ENCODE peak calls at places on chromosomes 6 and 20, in seven cellular contexts. One of them, this sample, is unnamed.
A peak's percentile ranks its signal among the peaks of the same experiment; 100 is the strongest.

GRCh38 chr6:26550250-26550993 is 12.3 kb downstream of the HMGN4 start:
- DNase-seq in lung: no peak
- DNase-seq in CD4-positive, CD25-positive, alpha-beta regulatory T cell: no peak
- DNase-seq in psoas muscle: peak; percentile 64
- DNase-seq in ovary: peak; percentile 69
- DNase-seq in MG63: peak; percentile 70
- DNase-seq in A673: peak; percentile 86
- DNase-seq in this sample: peak; percentile 77

GRCh38 chr6:105733556-105734162 is 330.8 kb upstream of the PREP start:
- DNase-seq in psoas muscle: no peak
- DNase-seq in ovary: no peak
- DNase-seq in CD4-positive, CD25-positive, alpha-beta regulatory T cell: peak; percentile 35
- DNase-seq in MG63: no peak
- DNase-seq in lung: no peak
- DNase-seq in A673: peak; percentile 23
- DNase-seq in this sample: no peak

GRCh38 chr6:7758456-7758855 is 32.6 kb downstream of the BMP6 start:
- DNase-seq in psoas muscle: peak; percentile 61
- DNase-seq in CD4-positive, CD25-positive, alpha-beta regulatory T cell: no peak
- DNase-seq in MG63: peak; percentile 89
- DNase-seq in lung: no peak
- DNase-seq in A673: no peak
- DNase-seq in ovary: no peak
- DNase-seq in this sample: peak; percentile 96

GRCh38 chr6:156395276-156395675 is 381.9 kb upstream of the ARID1B start:
- DNase-seq in A673: no peak
- DNase-seq in MG63: no peak
- DNase-seq in ovary: no peak
- DNase-seq in psoas muscle: no peak
- DNase-seq in lung: no peak
- DNase-seq in CD4-positive, CD25-positive, alpha-beta regulatory T cell: peak; percentile 62
- DNase-seq in this sample: no peak

GRCh38 chr6:8230357-8230756 is 128.0 kb upstream of the EEF1E1 start:
- DNase-seq in CD4-positive, CD25-positive, alpha-beta regulatory T cell: no peak
- DNase-seq in psoas muscle: no peak
- DNase-seq in A673: no peak
- DNase-seq in lung: no peak
- DNase-seq in MG63: no peak
- DNase-seq in ovary: no peak
- DNase-seq in this sample: no peak

GRCh38 chr6:45651301-45651700 is 273.6 kb upstream of the SUPT3H start:
- DNase-seq in lung: no peak
- DNase-seq in MG63: no peak
- DNase-seq in ovary: no peak
- DNase-seq in CD4-positive, CD25-positive, alpha-beta regulatory T cell: no peak
- DNase-seq in psoas muscle: no peak
- DNase-seq in A673: no peak
- DNase-seq in this sample: no peak

GRCh38 chr6:3884007-3884745 is 35.0 kb downstream of the FAM50B start:
- DNase-seq in MG63: no peak
- DNase-seq in CD4-positive, CD25-positive, alpha-beta regulatory T cell: no peak
- DNase-seq in psoas muscle: no peak
- DNase-seq in ovary: no peak
- DNase-seq in A673: peak; percentile 52
- DNase-seq in lung: no peak
- DNase-seq in this sample: peak; percentile 51

GRCh38 chr20:10225439-10226080 is 6.9 kb downstream of the SNAP25 start:
- DNase-seq in psoas muscle: no peak
- DNase-seq in CD4-positive, CD25-positive, alpha-beta regulatory T cell: no peak
- DNase-seq in MG63: no peak
- DNase-seq in lung: no peak
- DNase-seq in A673: peak; percentile 25
- DNase-seq in ovary: no peak
- DNase-seq in this sample: peak; percentile 27

GRCh38 chr6:96015791-96016776 is at the start of gene FUT9:
- DNase-seq in lung: no peak
- DNase-seq in psoas muscle: peak; percentile 24
- DNase-seq in MG63: peak; percentile 23
- DNase-seq in ovary: no peak
- DNase-seq in CD4-positive, CD25-positive, alpha-beta regulatory T cell: no peak
- DNase-seq in A673: peak; percentile 85
- DNase-seq in this sample: no peak

GRCh38 chr20:46128310-46129151 is 10.4 kb downstream of the CD40 start:
- DNase-seq in CD4-positive, CD25-positive, alpha-beta regulatory T cell: no peak
- DNase-seq in A673: peak; percentile 41
- DNase-seq in lung: no peak
- DNase-seq in MG63: peak; percentile 23
- DNase-seq in psoas muscle: peak; percentile 63
- DNase-seq in ovary: no peak
- DNase-seq in this sample: no peak

GRCh38 chr6:20126102-20126752 is 86.0 kb downstream of the MBOAT1 start:
- DNase-seq in MG63: no peak
- DNase-seq in A673: no peak
- DNase-seq in psoas muscle: no peak
- DNase-seq in CD4-positive, CD25-positive, alpha-beta regulatory T cell: no peak
- DNase-seq in lung: no peak
- DNase-seq in ovary: no peak
- DNase-seq in this sample: no peak

GRCh38 chr6:33018904-33019303 is 9.5 kb upstream of the HLA-DOA start:
- DNase-seq in lung: peak; percentile 86
- DNase-seq in ovary: peak; percentile 34
- DNase-seq in psoas muscle: peak; percentile 65
- DNase-seq in A673: no peak
- DNase-seq in CD4-positive, CD25-positive, alpha-beta regulatory T cell: no peak
- DNase-seq in MG63: peak; percentile 76
- DNase-seq in this sample: peak; percentile 33

GRCh38 chr6:40340196-40340595 is 247.0 kb downstream of the LRFN2 start:
- DNase-seq in CD4-positive, CD25-positive, alpha-beta regulatory T cell: no peak
- DNase-seq in ovary: no peak
- DNase-seq in lung: no peak
- DNase-seq in psoas muscle: no peak
- DNase-seq in MG63: no peak
- DNase-seq in A673: no peak
- DNase-seq in this sample: no peak

GRCh38 chr6:107491059-107491609 is 1.2 kb downstream of the SOBP start:
- DNase-seq in ovary: peak; percentile 85
- DNase-seq in CD4-positive, CD25-positive, alpha-beta regulatory T cell: peak; percentile 3
- DNase-seq in lung: peak; percentile 38
- DNase-seq in psoas muscle: peak; percentile 88
- DNase-seq in MG63: no peak
- DNase-seq in A673: no peak
- DNase-seq in this sample: peak; percentile 30

GRCh38 chr20:36298061-36298460 is 8.1 kb upstream of the DLGAP4 start:
- DNase-seq in psoas muscle: peak; percentile 12
- DNase-seq in A673: no peak
- DNase-seq in CD4-positive, CD25-positive, alpha-beta regulatory T cell: no peak
- DNase-seq in ovary: no peak
- DNase-seq in lung: no peak
- DNase-seq in MG63: no peak
- DNase-seq in this sample: no peak

GRCh38 chr6:63066053-63066704 is 145.1 kb upstream of the FKBP1C start:
- DNase-seq in psoas muscle: no peak
- DNase-seq in MG63: no peak
- DNase-seq in lung: no peak
- DNase-seq in A673: peak; percentile 17
- DNase-seq in CD4-positive, CD25-positive, alpha-beta regulatory T cell: no peak
- DNase-seq in ovary: no peak
- DNase-seq in this sample: no peak

GRCh38 chr6:133923938-133924593 is 29.0 kb upstream of the TBPL1 start:
- DNase-seq in MG63: peak; percentile 32
- DNase-seq in psoas muscle: no peak
- DNase-seq in ovary: peak; percentile 60
- DNase-seq in lung: peak; percentile 64
- DNase-seq in A673: peak; percentile 81
- DNase-seq in CD4-positive, CD25-positive, alpha-beta regulatory T cell: peak; percentile 66
- DNase-seq in this sample: peak; percentile 76

GRCh38 chr20:47956261-47956995 is 171.1 kb upstream of the SULF2 start:
- DNase-seq in psoas muscle: peak; percentile 63
- DNase-seq in lung: no peak
- DNase-seq in MG63: no peak
- DNase-seq in ovary: no peak
- DNase-seq in A673: no peak
- DNase-seq in CD4-positive, CD25-positive, alpha-beta regulatory T cell: no peak
- DNase-seq in this sample: peak; percentile 73

DNA sequence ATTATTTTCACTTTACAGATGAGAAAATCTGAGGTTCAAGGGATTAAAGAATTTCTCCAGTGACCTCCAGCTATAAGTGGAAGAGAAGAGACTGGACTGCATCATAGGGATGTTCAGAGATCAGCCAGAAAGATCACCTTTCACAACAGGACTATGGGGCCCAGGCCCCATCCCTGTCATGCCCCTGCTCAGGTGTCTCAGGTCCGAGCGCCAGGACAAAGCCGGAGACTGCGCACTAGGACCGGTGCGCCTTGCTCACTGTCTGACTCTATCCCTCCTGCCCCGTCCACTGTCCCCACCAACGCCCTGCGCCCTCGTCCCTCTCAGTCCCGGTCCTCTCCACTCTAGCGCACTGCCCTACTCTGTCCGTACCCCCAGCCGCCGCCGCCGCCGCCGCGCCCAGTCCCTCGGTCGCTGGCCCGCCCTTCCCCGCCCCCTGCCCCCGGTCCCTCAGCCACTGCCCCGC is 548 bp upstream of the RAD21L1 start:
- DNase-seq in A673: no peak
- DNase-seq in ovary: no peak
- DNase-seq in lung: no peak
- DNase-seq in CD4-positive, CD25-positive, alpha-beta regulatory T cell: no peak
- DNase-seq in MG63: no peak
- DNase-seq in psoas muscle: no peak
- DNase-seq in this sample: peak; percentile 21
- H3K4me3 ChIP-seq in A673: no peak overlapping the region
- H3K4me3 ChIP-seq in ovary: peak overlapping the region; percentile 29
- H3K4me3 ChIP-seq in lung: no peak overlapping the region
- H3K4me3 ChIP-seq in CD4-positive, CD25-positive, alpha-beta regulatory T cell: peak overlapping the region; percentile 43
- H3K4me3 ChIP-seq in MG63: peak overlapping the region; percentile 30
- H3K4me3 ChIP-seq in psoas muscle: peak overlapping the region; percentile 58
- H3K4me3 ChIP-seq in this sample: peak overlapping the region; percentile 34

DNA sequence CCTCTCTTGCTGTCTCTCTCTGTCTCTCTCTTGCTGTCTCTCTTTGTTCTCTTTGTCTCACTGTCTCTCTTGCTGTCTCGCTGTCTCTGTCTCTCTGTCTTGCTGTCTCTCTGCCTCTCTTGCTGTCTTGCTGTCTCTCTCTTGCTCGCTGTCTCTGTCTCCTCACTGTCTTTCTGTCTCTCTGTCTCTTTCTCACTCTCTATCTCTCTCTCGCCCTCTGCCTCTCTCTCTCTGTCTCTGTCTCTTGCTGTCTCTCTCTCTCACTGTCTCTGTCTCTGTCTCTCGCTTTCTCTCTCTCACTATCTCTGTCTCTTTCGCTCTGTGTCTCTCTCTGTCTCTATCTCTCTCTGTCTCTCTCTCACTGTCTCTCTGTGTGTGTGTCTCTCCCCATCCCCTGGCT is 92.9 kb upstream of the MC3R start:
- DNase-seq in lung: no peak
- DNase-seq in ovary: no peak
- DNase-seq in CD4-positive, CD25-positive, alpha-beta regulatory T cell: no peak
- DNase-seq in A673: no peak
- DNase-seq in psoas muscle: no peak
- DNase-seq in MG63: no peak
- DNase-seq in this sample: no peak
- H3K27me3 ChIP-seq in lung: no peaks in the 10 kb centered on the region
- H3K27me3 ChIP-seq in ovary: no peaks in the 10 kb centered on the region
- H3K27me3 ChIP-seq in CD4-positive, CD25-positive, alpha-beta regulatory T cell: no peaks in the 10 kb centered on the region
- H3K27me3 ChIP-seq in A673: no peaks in the 10 kb centered on the region
- H3K27me3 ChIP-seq in psoas muscle: no peaks in the 10 kb centered on the region
- H3K27me3 ChIP-seq in MG63: no peaks in the 10 kb centered on the region
- H3K27me3 ChIP-seq in this sample: no peaks in the 10 kb centered on the region

GRCh38 chr6:168130683-168131371 is 51.8 kb upstream of the FRMD1 start:
- DNase-seq in lung: no peak
- DNase-seq in MG63: no peak
- DNase-seq in psoas muscle: no peak
- DNase-seq in ovary: no peak
- DNase-seq in A673: no peak
- DNase-seq in CD4-positive, CD25-positive, alpha-beta regulatory T cell: no peak
- DNase-seq in this sample: peak; percentile 37
- H3K4me3 ChIP-seq in lung: no peak overlapping the region
- H3K4me3 ChIP-seq in MG63: no peak overlapping the region
- H3K4me3 ChIP-seq in psoas muscle: no peak overlapping the region
- H3K4me3 ChIP-seq in ovary: no peak overlapping the region
- H3K4me3 ChIP-seq in A673: no peak overlapping the region
- H3K4me3 ChIP-seq in CD4-positive, CD25-positive, alpha-beta regulatory T cell: no peak overlapping the region
- H3K4me3 ChIP-seq in this sample: no peak overlapping the region

GRCh38 chr6:74213995-74214394 is 518.0 kb downstream of the CD109 start:
- DNase-seq in MG63: no peak
- DNase-seq in lung: no peak
- DNase-seq in A673: no peak
- DNase-seq in CD4-positive, CD25-positive, alpha-beta regulatory T cell: no peak
- DNase-seq in psoas muscle: no peak
- DNase-seq in ovary: no peak
- DNase-seq in this sample: no peak

DNA sequence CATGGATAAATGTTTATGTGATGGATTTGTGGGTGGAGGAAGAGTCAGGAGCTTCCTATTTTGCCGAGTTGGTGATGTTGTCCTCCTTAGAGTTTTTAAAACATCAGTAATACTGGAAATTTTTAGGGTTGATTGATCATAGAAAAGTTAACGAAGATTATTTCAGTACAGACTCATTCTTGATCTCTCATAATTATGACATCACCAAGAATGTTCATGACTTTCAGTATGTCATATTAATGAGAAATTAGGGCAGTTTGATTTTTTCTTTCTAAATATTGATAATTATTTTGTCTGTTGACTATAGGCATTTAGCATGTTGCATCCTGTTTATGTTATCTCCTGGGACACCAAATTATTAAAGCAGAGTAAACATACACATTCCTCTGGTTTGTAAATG is 512.2 kb downstream of the CD109 start:
- DNase-seq in CD4-positive, CD25-positive, alpha-beta regulatory T cell: no peak
- DNase-seq in lung: no peak
- DNase-seq in ovary: no peak
- DNase-seq in psoas muscle: no peak
- DNase-seq in MG63: no peak
- DNase-seq in A673: no peak
- DNase-seq in this sample: no peak
- H3K27me3 ChIP-seq in CD4-positive, CD25-positive, alpha-beta regulatory T cell: no peaks in the 10 kb centered on the region
- H3K27me3 ChIP-seq in lung: no peaks in the 10 kb centered on the region
- H3K27me3 ChIP-seq in ovary: no peaks in the 10 kb centered on the region
- H3K27me3 ChIP-seq in psoas muscle: no peaks in the 10 kb centered on the region
- H3K27me3 ChIP-seq in MG63: no peaks in the 10 kb centered on the region
- H3K27me3 ChIP-seq in A673: no peaks in the 10 kb centered on the region
- H3K27me3 ChIP-seq in this sample: no peaks in the 10 kb centered on the region

DNA sequence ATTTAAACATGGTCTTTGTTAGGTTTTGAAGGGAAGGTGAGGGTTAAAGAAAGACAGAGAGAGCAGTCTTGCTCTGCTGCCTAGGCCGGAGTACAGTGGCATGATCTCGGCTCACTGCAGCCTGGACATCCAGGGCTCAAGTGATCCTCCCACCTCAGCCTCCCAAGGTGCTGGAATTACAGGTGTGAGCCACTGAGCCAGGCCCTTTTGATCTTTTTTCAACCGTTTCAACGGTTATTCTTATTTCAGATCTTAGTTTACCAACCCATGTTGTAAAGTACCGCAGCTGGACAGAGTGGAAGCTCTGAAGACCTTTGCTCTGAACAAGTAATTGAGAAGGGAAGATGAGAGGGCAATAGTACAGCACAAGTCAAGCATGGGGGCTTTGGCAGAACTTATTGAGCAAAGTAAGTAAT is 1.2 kb upstream of the SRPK1 start:
- DNase-seq in CD4-positive, CD25-positive, alpha-beta regulatory T cell: no peak
- DNase-seq in psoas muscle: no peak
- DNase-seq in ovary: no peak
- DNase-seq in MG63: no peak
- DNase-seq in lung: no peak
- DNase-seq in A673: no peak
- DNase-seq in this sample: no peak
- H3K4me3 ChIP-seq in CD4-positive, CD25-positive, alpha-beta regulatory T cell: peak overlapping the region; percentile 93
- H3K4me3 ChIP-seq in psoas muscle: peak overlapping the region; percentile 93
- H3K4me3 ChIP-seq in ovary: no peak overlapping the region
- H3K4me3 ChIP-seq in MG63: no peak overlapping the region
- H3K4me3 ChIP-seq in lung: no peak overlapping the region
- H3K4me3 ChIP-seq in A673: peak overlapping the region; percentile 88
- H3K4me3 ChIP-seq in this sample: no peak overlapping the region